ENCODE peak calls at places on chromosomes 5 and 9, in seven cellular contexts. T is heart right ventricle, G is psoas muscle, L is A673, U is lung, J is cardiac muscle cell, Y is AG04450. W is an unnamed sample.

GRCh38 chr9:100774962-100775361 is 197.1 kb downstream of the CAVIN4 start:
- DNase-seq in T (no peak), G (no peak), L (no peak), U (no peak), J (no peak), Y (no peak), W (no peak)

GRCh38 chr9:34458967-34459355 is 356 bp downstream of the DNAI1 start:
- DNase-seq in T (no peak), G (no peak), L (no peak), U (no peak), J (no peak), Y (no peak), W (no peak)

GRCh38 chr5:147619281-147619680 is 109.4 kb upstream of the DPYSL3 start:
- DNase-seq in T (no peak), G (no peak), L (no peak), U (no peak), J (peak), Y (no peak), W (peak)

GRCh38 chr5:55668356-55668755 is 43.8 kb downstream of the SLC38A9 start:
- DNase-seq in T (no peak), G (no peak), L (peak), U (no peak), J (peak), Y (peak), W (peak)

GRCh38 chr9:114150608-114151007 is 4.7 kb upstream of the COL27A1 start:
- DNase-seq in T (no peak), G (no peak), L (no peak), U (no peak), J (no peak), Y (no peak), W (no peak)

GRCh38 chr5:84274585-84275468 is 109.9 kb downstream of the EDIL3 start:
- DNase-seq in T (peak), G (no peak), L (peak), U (no peak), J (peak), Y (no peak), W (peak)

GRCh38 chr9:110752766-110753165 is 84.2 kb downstream of the MUSK start:
- DNase-seq in T (no peak), G (no peak), L (peak), U (no peak), J (peak), Y (peak), W (peak)

GRCh38 chr5:145887976-145888574 is 15.3 kb upstream of the GRXCR2 start:
- DNase-seq in T (peak), G (no peak), L (peak), U (peak), J (peak), Y (no peak), W (peak)

GRCh38 chr9:127886401-127886972 is 9.0 kb upstream of the AK1 start:
- DNase-seq in T (no peak), G (no peak), L (peak), U (no peak), J (no peak), Y (no peak), W (no peak)

GRCh38 chr5:65247594-65247993 is 234.1 kb downstream of the ADAMTS6 start:
- DNase-seq in T (no peak), G (no peak), L (no peak), U (no peak), J (no peak), Y (no peak), W (no peak)

GRCh38 chr5:19986036-19986619 is 1.9 kb downstream of the CDH18 start:
- DNase-seq in T (no peak), G (no peak), L (no peak), U (no peak), J (peak), Y (no peak), W (peak)

GRCh38 chr5:96901384-96901783 is 25.1 kb downstream of the ERAP2 start:
- DNase-seq in T (no peak), G (no peak), L (peak), U (no peak), J (no peak), Y (no peak), W (no peak)

GRCh38 chr5:132714456-132715307 is 22.7 kb downstream of the KIF3A start:
- DNase-seq in T (no peak), G (no peak), L (no peak), U (no peak), J (peak), Y (no peak), W (peak)

GRCh38 chr5:35035271-35035670 is 12.5 kb downstream of the AGXT2 start:
- DNase-seq in T (no peak), G (no peak), L (no peak), U (no peak), J (no peak), Y (no peak), W (no peak)

GRCh38 chr5:117999939-118000549 is 988.3 kb downstream of the DTWD2 start:
- DNase-seq in T (no peak), G (no peak), L (no peak), U (no peak), J (no peak), Y (no peak), W (no peak)

GRCh38 chr9:131046093-131046380 is 37.1 kb downstream of the LAMC3 start:
- DNase-seq in T (no peak), G (no peak), L (no peak), U (no peak), J (no peak), Y (no peak), W (no peak)

GRCh38 chr5:132840313-132840712 is 9.9 kb upstream of the SHROOM1 start:
- DNase-seq in T (no peak), G (no peak), L (no peak), U (no peak), J (no peak), Y (no peak), W (no peak)

GRCh38 chr5:28766565-28767158 is 1728.3 kb upstream of the CDH9 start:
- DNase-seq in T (no peak), G (no peak), L (peak), U (no peak), J (peak), Y (no peak), W (peak)

GRCh38 chr9:119588874-119589560 is 219.8 kb upstream of the BRINP1 start:
- DNase-seq in T (no peak), G (no peak), L (no peak), U (no peak), J (no peak), Y (no peak), W (no peak)

GRCh38 chr5:329106-329757 is 7.7 kb downstream of the AHRR start:
- DNase-seq in T (no peak), G (no peak), L (no peak), U (no peak), J (no peak), Y (no peak), W (peak)

GRCh38 chr5:39623291-39623865 is 198.6 kb upstream of the DAB2 start:
- DNase-seq in T (no peak), G (no peak), L (no peak), U (no peak), J (no peak), Y (no peak), W (no peak)

GRCh38 chr5:53476531-53477480 is 3.6 kb upstream of the FST start:
- DNase-seq in T (no peak), G (no peak), L (no peak), U (no peak), J (no peak), Y (no peak), W (no peak)

GRCh38 chr5:122772446-122772845 is 2.4 kb upstream of the SNX2 start:
- DNase-seq in T (no peak), G (no peak), L (no peak), U (no peak), J (peak), Y (peak), W (peak)

GRCh38 chr9:86324901-86325300 is 29.3 kb downstream of the TUT7 start:
- DNase-seq in T (no peak), G (no peak), L (no peak), U (no peak), J (no peak), Y (no peak), W (peak)

GRCh38 chr5:173534664-173535063 is 81.8 kb downstream of the BOD1 start:
- DNase-seq in T (no peak), G (no peak), L (no peak), U (no peak), J (peak), Y (no peak), W (no peak)

GRCh38 chr9:127388037-127388855 is 8.7 kb upstream of the SLC2A8 start:
- DNase-seq in T (no peak), G (peak), L (peak), U (no peak), J (peak), Y (peak), W (peak)

GRCh38 chr9:122221223-122221811 is 7.4 kb downstream of the LHX6 start:
- DNase-seq in T (no peak), G (no peak), L (no peak), U (no peak), J (no peak), Y (no peak), W (no peak)

GRCh38 chr5:1444361-1445189 is 665 bp downstream of the SLC6A3 start:
- DNase-seq in T (no peak), G (peak), L (no peak), U (no peak), J (no peak), Y (no peak), W (no peak)

GRCh38 chr5:136906545-136906944 is 541.2 kb upstream of the TRPC7 start:
- DNase-seq in T (no peak), G (no peak), L (no peak), U (no peak), J (no peak), Y (no peak), W (no peak)

GRCh38 chr9:111559000-111559610 is 34.1 kb downstream of the ZNF483 start:
- DNase-seq in T (no peak), G (no peak), L (no peak), U (no peak), J (peak), Y (no peak), W (peak)

GRCh38 chr5:15946026-15946425 is 233.6 kb downstream of the MARCHF11 start:
- DNase-seq in T (no peak), G (no peak), L (no peak), U (no peak), J (peak), Y (no peak), W (peak)

GRCh38 chr9:105233836-105234235 is 10.6 kb upstream of the SLC44A1 start:
- DNase-seq in T (no peak), G (no peak), L (peak), U (no peak), J (peak), Y (no peak), W (peak)

GRCh38 chr5:132561601-132562000 is 4.8 kb downstream of the RAD50 start:
- DNase-seq in T (no peak), G (no peak), L (no peak), U (no peak), J (no peak), Y (no peak), W (no peak)

GRCh38 chr9:84294551-84294950 is 46.0 kb downstream of the SLC28A3 start:
- DNase-seq in T (no peak), G (no peak), L (no peak), U (no peak), J (no peak), Y (no peak), W (no peak)
- TF ChIP-seq CTCF in T (no peak), G (no peak), L (peak), U (no peak), J (no peak), Y (no peak), W (no peak)

GRCh38 chr5:60842859-60843692 is 993 bp downstream of the ELOVL7 start:
- DNase-seq in T (no peak), G (peak), L (no peak), U (no peak), J (no peak), Y (no peak), W (no peak)

GRCh38 chr5:60846298-60846697 is 2.2 kb upstream of the ELOVL7 start:
- DNase-seq in T (no peak), G (no peak), L (no peak), U (no peak), J (no peak), Y (no peak), W (no peak)

GRCh38 chr5:60841361-60841760 is 2.7 kb downstream of the ELOVL7 start:
- DNase-seq in T (no peak), G (no peak), L (no peak), U (no peak), J (no peak), Y (no peak), W (no peak)

GRCh38 chr5:60844429-60844890 is 391 bp upstream of the ELOVL7 start:
- DNase-seq in T (no peak), G (no peak), L (peak), U (no peak), J (peak), Y (no peak), W (peak)

DNA sequence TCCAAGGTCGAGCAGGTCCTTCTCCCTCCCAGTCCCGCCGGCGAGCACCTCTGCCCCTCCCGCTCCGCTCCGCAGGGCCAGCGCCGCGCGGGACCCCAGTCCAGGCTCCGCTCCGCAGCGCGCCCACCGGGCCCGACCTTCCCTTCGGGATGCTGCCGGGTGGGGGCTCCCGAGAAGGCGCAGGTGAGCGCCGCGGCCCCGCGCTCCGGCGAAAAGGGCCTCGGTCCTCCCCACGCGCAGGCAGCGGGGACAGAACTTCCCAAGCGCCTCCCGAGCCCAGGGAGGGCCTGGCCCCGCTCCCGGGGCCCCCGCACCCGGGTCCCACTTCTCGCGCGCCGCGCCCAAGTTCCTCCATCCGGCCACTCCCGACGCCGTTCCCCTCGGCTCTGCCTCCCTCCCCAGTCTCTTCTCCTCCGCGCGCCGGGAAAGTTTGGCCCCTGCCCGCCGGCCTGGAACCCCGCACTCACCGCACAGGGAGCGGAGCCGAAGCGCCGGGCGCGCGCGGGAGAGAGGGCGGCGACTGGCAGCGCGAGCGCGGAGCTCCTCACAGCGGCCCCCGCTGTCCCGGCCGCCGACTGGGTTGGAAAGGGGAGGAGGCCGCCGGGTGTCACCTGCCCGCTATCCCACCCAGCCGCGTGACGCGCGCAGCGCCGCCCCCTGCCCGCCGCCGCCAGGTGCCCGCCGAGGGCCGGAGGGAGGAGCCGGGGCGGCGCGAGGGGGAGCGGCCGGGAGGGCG is at the start of gene ELOVL7:
- DNase-seq in T (peak), G (peak), L (peak), U (peak), J (peak), Y (no peak), W (no peak)
- H3K4me3 ChIP-seq in T (peak), G (peak), L (peak), U (peak), J (peak), Y (peak), W (peak)

GRCh38 chr5:163489055-163489744 is 16.2 kb upstream of the MAT2B start:
- DNase-seq in T (no peak), G (no peak), L (peak), U (no peak), J (peak), Y (no peak), W (peak)
- TF ChIP-seq CTCF in T (no peak), G (no peak), L (peak), U (no peak), J (peak), Y (peak), W (no peak)

DNA sequence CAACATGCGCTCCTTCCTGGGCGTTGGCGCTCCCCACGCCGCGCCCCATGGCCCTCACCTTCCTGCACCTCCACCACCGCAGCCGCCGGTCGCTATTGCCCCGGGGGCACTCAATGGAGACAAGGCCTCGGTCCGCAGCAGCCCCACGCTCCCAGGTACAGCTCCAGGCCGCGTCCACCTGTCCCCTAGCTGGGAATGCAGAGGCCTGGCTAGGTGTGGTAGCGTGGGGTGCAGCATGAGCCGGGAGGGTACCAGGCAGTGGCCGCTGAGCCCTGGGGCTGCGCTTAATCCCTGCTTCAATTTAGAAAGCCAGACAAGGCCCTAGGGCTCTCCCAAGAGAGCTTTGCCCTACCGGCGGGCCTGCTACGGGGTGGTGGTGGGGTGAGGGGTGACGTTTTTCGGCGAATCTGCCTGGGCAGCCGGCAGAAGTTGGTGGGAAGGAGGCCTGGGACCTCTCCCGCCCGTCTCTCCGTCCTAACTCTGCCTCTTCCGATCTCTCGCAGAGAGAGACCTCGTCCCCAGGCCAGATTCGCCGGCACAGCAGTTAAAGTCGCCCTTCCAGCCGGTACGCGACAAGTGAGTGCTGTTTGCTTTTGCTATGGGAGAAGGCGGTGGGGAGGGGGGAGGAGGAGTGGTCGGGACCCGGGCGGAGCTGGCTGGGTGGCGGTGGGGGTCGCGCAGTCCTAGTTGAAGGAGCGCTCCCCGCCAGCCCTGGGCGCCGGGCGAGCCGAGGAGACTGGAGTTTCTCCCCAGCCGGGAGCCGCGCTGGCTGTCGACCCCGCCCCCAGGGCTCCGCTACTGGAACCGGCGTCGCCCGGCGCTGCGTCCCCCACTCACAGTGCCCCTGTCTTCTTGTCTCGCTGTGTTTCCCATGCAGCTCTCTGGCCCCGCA is 4.7 kb downstream of the IRX1 start:
- DNase-seq in T (no peak), G (no peak), L (no peak), U (no peak), J (no peak), Y (no peak), W (no peak)
- H3K4me3 ChIP-seq in T (no peak), G (no peak), L (no peak), U (no peak), J (peak), Y (no peak), W (no peak)